ENCODE peak calls at places on chromosomes 13 and 19, in eight cellular contexts. One of them, this sample, is unnamed.

GRCh38 chr19:16249826-16250434 is 52.2 kb downstream of the AP1M1 start:
- DNase-seq in A549: no peak
- DNase-seq in H1: no peak
- DNase-seq in K562: no peak
- DNase-seq in endothelial cell of umbilical vein: no peak
- DNase-seq in HepG2: no peak
- DNase-seq in HCT116: no peak
- DNase-seq in GM12878: no peak
- DNase-seq in this sample: no peak

GRCh38 chr13:24148414-24149305 is 11.9 kb upstream of the SPATA13 start:
- DNase-seq in A549: peak
- DNase-seq in H1: no peak
- DNase-seq in K562: no peak
- DNase-seq in endothelial cell of umbilical vein: peak
- DNase-seq in HepG2: peak
- DNase-seq in HCT116: peak
- DNase-seq in GM12878: no peak
- DNase-seq in this sample: no peak

GRCh38 chr13:48038763-48039162 is 1.2 kb downstream of the NUDT15 start:
- DNase-seq in A549: no peak
- DNase-seq in H1: no peak
- DNase-seq in K562: no peak
- DNase-seq in endothelial cell of umbilical vein: no peak
- DNase-seq in HepG2: no peak
- DNase-seq in HCT116: no peak
- DNase-seq in GM12878: no peak
- DNase-seq in this sample: peak

GRCh38 chr13:102508411-102508810 is 88.4 kb upstream of the TPP2 start:
- DNase-seq in A549: no peak
- DNase-seq in H1: no peak
- DNase-seq in K562: no peak
- DNase-seq in endothelial cell of umbilical vein: no peak
- DNase-seq in HepG2: no peak
- DNase-seq in HCT116: no peak
- DNase-seq in GM12878: no peak
- DNase-seq in this sample: no peak

GRCh38 chr19:3954107-3954506 is 16.8 kb downstream of the DAPK3 start:
- DNase-seq in A549: no peak
- DNase-seq in H1: no peak
- DNase-seq in K562: no peak
- DNase-seq in endothelial cell of umbilical vein: no peak
- DNase-seq in HepG2: no peak
- DNase-seq in HCT116: no peak
- DNase-seq in GM12878: no peak
- DNase-seq in this sample: no peak

GRCh38 chr19:4844348-4845179 is 13.1 kb upstream of the TICAM1 start:
- DNase-seq in A549: peak
- DNase-seq in H1: no peak
- DNase-seq in K562: peak
- DNase-seq in endothelial cell of umbilical vein: no peak
- DNase-seq in HepG2: peak
- DNase-seq in HCT116: no peak
- DNase-seq in GM12878: no peak
- DNase-seq in this sample: no peak

GRCh38 chr13:34522818-34523217 is 419.3 kb upstream of the NBEA start:
- DNase-seq in A549: peak
- DNase-seq in H1: no peak
- DNase-seq in K562: no peak
- DNase-seq in endothelial cell of umbilical vein: no peak
- DNase-seq in HepG2: no peak
- DNase-seq in HCT116: no peak
- DNase-seq in GM12878: no peak
- DNase-seq in this sample: no peak

GRCh38 chr19:24060687-24061356 is 26.2 kb upstream of the ZNF254 start:
- DNase-seq in A549: no peak
- DNase-seq in H1: no peak
- DNase-seq in K562: no peak
- DNase-seq in endothelial cell of umbilical vein: no peak
- DNase-seq in HepG2: no peak
- DNase-seq in HCT116: peak
- DNase-seq in GM12878: no peak
- DNase-seq in this sample: no peak

GRCh38 chr13:42996584-42996983 is 4.5 kb upstream of the EPSTI1 start:
- DNase-seq in A549: peak
- DNase-seq in H1: no peak
- DNase-seq in K562: no peak
- DNase-seq in endothelial cell of umbilical vein: peak
- DNase-seq in HepG2: peak
- DNase-seq in HCT116: peak
- DNase-seq in GM12878: no peak
- DNase-seq in this sample: peak

GRCh38 chr13:99417821-99418662 is 83.2 kb upstream of the TM9SF2 start:
- DNase-seq in A549: no peak
- DNase-seq in H1: no peak
- DNase-seq in K562: no peak
- DNase-seq in endothelial cell of umbilical vein: no peak
- DNase-seq in HepG2: no peak
- DNase-seq in HCT116: no peak
- DNase-seq in GM12878: no peak
- DNase-seq in this sample: no peak

GRCh38 chr19:39438270-39438934 is 2.7 kb upstream of the RPS16 start:
- DNase-seq in A549: no peak
- DNase-seq in H1: no peak
- DNase-seq in K562: no peak
- DNase-seq in endothelial cell of umbilical vein: no peak
- DNase-seq in HepG2: peak
- DNase-seq in HCT116: no peak
- DNase-seq in GM12878: no peak
- DNase-seq in this sample: no peak

GRCh38 chr19:39433480-39434079 is 2.2 kb downstream of the RPS16 start:
- DNase-seq in A549: peak
- DNase-seq in H1: no peak
- DNase-seq in K562: no peak
- DNase-seq in endothelial cell of umbilical vein: no peak
- DNase-seq in HepG2: no peak
- DNase-seq in HCT116: no peak
- DNase-seq in GM12878: no peak
- DNase-seq in this sample: no peak

GRCh38 chr19:39436350-39436716 is 584 bp upstream of the RPS16 start:
- DNase-seq in A549: no peak
- DNase-seq in H1: no peak
- DNase-seq in K562: no peak
- DNase-seq in endothelial cell of umbilical vein: no peak
- DNase-seq in HepG2: no peak
- DNase-seq in HCT116: no peak
- DNase-seq in GM12878: no peak
- DNase-seq in this sample: no peak

GRCh38 chr19:39434123-39435076 is 1.3 kb downstream of the RPS16 start:
- DNase-seq in A549: peak
- DNase-seq in H1: no peak
- DNase-seq in K562: no peak
- DNase-seq in endothelial cell of umbilical vein: no peak
- DNase-seq in HepG2: no peak
- DNase-seq in HCT116: no peak
- DNase-seq in GM12878: no peak
- DNase-seq in this sample: no peak

GRCh38 chr19:39435499-39436349 is at the start of gene RPS16:
- DNase-seq in A549: peak
- DNase-seq in H1: peak
- DNase-seq in K562: peak
- DNase-seq in endothelial cell of umbilical vein: peak
- DNase-seq in HepG2: peak
- DNase-seq in HCT116: peak
- DNase-seq in GM12878: peak
- DNase-seq in this sample: peak
- TF ChIP-seq POLR2A in A549: peak
- TF ChIP-seq POLR2A in H1: peak
- TF ChIP-seq POLR2A in K562: peak
- TF ChIP-seq POLR2A in endothelial cell of umbilical vein: peak
- TF ChIP-seq POLR2A in HepG2: peak
- TF ChIP-seq POLR2A in HCT116: peak
- TF ChIP-seq POLR2A in GM12878: peak
- TF ChIP-seq POLR2A in this sample: peak

DNA sequence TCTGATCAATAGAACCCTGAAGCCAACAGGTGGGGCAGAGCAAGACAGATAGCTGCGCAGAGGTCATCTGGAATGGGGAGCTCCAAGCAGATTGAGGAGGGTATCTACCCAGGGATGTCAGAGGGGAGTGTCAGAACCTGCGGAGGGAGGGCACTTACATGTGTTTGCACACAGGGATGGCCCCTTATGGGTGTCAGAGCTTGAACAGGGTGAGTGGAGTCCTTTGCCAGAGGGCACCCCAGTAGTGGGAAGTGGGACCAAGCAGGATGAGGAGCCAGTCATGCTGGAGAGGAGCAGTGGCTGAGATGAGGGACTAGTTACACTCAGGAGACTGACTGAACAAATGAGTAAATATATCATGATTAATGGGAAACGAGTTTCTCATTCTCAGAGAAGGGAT is 17.0 kb upstream of the SIGLEC14 start:
- DNase-seq in A549: no peak
- DNase-seq in H1: no peak
- DNase-seq in K562: no peak
- DNase-seq in endothelial cell of umbilical vein: no peak
- DNase-seq in HepG2: no peak
- DNase-seq in HCT116: no peak
- DNase-seq in GM12878: no peak
- DNase-seq in this sample: no peak
- TF ChIP-seq CTCF in A549: no peak
- TF ChIP-seq CTCF in H1: no peak
- TF ChIP-seq CTCF in K562: no peak
- TF ChIP-seq CTCF in endothelial cell of umbilical vein: no peak
- TF ChIP-seq CTCF in HepG2: no peak
- TF ChIP-seq CTCF in HCT116: no peak
- TF ChIP-seq CTCF in GM12878: no peak
- TF ChIP-seq CTCF in this sample: no peak

GRCh38 chr19:18933297-18933696 is 7.7 kb downstream of the HOMER3 start:
- DNase-seq in A549: no peak
- DNase-seq in H1: no peak
- DNase-seq in K562: no peak
- DNase-seq in endothelial cell of umbilical vein: no peak
- DNase-seq in HepG2: no peak
- DNase-seq in HCT116: no peak
- DNase-seq in GM12878: no peak
- DNase-seq in this sample: no peak

GRCh38 chr19:18931316-18932162 is 9.5 kb downstream of the HOMER3 start:
- DNase-seq in A549: no peak
- DNase-seq in H1: no peak
- DNase-seq in K562: no peak
- DNase-seq in endothelial cell of umbilical vein: no peak
- DNase-seq in HepG2: no peak
- DNase-seq in HCT116: no peak
- DNase-seq in GM12878: no peak
- DNase-seq in this sample: no peak

GRCh38 chr19:18929311-18929710 is 9.8 kb downstream of the DDX49 start:
- DNase-seq in A549: no peak
- DNase-seq in H1: no peak
- DNase-seq in K562: no peak
- DNase-seq in endothelial cell of umbilical vein: no peak
- DNase-seq in HepG2: no peak
- DNase-seq in HCT116: no peak
- DNase-seq in GM12878: no peak
- DNase-seq in this sample: no peak

GRCh38 chr19:18928018-18928805 is 8.7 kb downstream of the DDX49 start:
- DNase-seq in A549: no peak
- DNase-seq in H1: no peak
- DNase-seq in K562: no peak
- DNase-seq in endothelial cell of umbilical vein: no peak
- DNase-seq in HepG2: no peak
- DNase-seq in HCT116: no peak
- DNase-seq in GM12878: no peak
- DNase-seq in this sample: no peak

GRCh38 chr19:18932216-18932841 is 8.7 kb downstream of the HOMER3 start:
- DNase-seq in A549: peak
- DNase-seq in H1: peak
- DNase-seq in K562: peak
- DNase-seq in endothelial cell of umbilical vein: peak
- DNase-seq in HepG2: no peak
- DNase-seq in HCT116: peak
- DNase-seq in GM12878: no peak
- DNase-seq in this sample: peak
- TF ChIP-seq MAX in A549: no peak
- TF ChIP-seq MAX in H1: no peak
- TF ChIP-seq MAX in K562: peak
- TF ChIP-seq MAX in endothelial cell of umbilical vein: no peak
- TF ChIP-seq MAX in HepG2: no peak
- TF ChIP-seq MAX in HCT116: no peak
- TF ChIP-seq MAX in GM12878: no peak
- TF ChIP-seq MAX in this sample: no peak

GRCh38 chr19:2744113-2744512 is 4.3 kb upstream of the SLC39A3 start:
- DNase-seq in A549: no peak
- DNase-seq in H1: no peak
- DNase-seq in K562: no peak
- DNase-seq in endothelial cell of umbilical vein: no peak
- DNase-seq in HepG2: no peak
- DNase-seq in HCT116: no peak
- DNase-seq in GM12878: no peak
- DNase-seq in this sample: no peak

GRCh38 chr19:2740314-2740656 is 468 bp upstream of the SLC39A3 start:
- DNase-seq in A549: no peak
- DNase-seq in H1: no peak
- DNase-seq in K562: no peak
- DNase-seq in endothelial cell of umbilical vein: no peak
- DNase-seq in HepG2: no peak
- DNase-seq in HCT116: no peak
- DNase-seq in GM12878: no peak
- DNase-seq in this sample: no peak

GRCh38 chr19:2743099-2743498 is 3.3 kb upstream of the SLC39A3 start:
- DNase-seq in A549: no peak
- DNase-seq in H1: no peak
- DNase-seq in K562: no peak
- DNase-seq in endothelial cell of umbilical vein: no peak
- DNase-seq in HepG2: no peak
- DNase-seq in HCT116: no peak
- DNase-seq in GM12878: no peak
- DNase-seq in this sample: no peak

GRCh38 chr19:2736550-2737190 is 3.1 kb downstream of the SLC39A3 start:
- DNase-seq in A549: no peak
- DNase-seq in H1: no peak
- DNase-seq in K562: no peak
- DNase-seq in endothelial cell of umbilical vein: no peak
- DNase-seq in HepG2: no peak
- DNase-seq in HCT116: no peak
- DNase-seq in GM12878: no peak
- DNase-seq in this sample: no peak

DNA sequence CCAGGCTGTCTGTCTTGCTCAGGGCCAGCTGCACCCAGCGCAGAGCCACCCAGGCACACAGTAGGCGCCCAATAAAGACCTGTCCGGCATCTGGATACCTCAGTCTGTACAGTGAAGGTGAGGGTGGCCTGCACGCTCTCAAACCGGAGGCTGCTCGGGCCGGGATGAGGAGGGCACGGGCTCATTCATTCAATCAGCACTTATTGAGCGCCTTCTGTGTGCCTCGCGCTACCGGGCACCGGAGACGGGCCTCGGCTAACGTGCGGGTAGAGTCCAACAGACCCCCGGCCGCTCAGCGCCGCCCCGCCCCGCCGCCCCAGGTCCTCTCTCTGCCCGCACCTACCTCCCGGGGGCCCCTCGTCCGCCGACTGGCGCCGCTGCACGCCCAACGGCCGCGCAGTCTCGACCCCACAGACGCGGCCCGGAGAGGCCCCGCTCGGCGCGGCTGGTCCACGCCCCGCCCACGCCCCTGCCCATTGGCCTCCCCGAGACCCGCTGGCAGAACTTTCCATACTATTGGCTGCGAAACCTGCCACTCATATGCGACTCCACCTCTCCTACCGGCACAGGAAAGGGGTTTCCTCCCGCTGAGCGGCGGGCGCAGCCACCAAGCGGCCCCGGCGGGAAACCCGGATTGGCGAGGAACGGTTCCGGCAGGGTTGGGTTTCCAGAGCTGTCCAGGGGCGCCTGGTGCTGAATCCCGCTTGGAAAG is at the start of gene SLC39A3:
- DNase-seq in A549: peak
- DNase-seq in H1: peak
- DNase-seq in K562: peak
- DNase-seq in endothelial cell of umbilical vein: peak
- DNase-seq in HepG2: peak
- DNase-seq in HCT116: peak
- DNase-seq in GM12878: peak
- DNase-seq in this sample: peak
- TF ChIP-seq POLR2A in A549: peak
- TF ChIP-seq POLR2A in H1: no peak
- TF ChIP-seq POLR2A in K562: no peak
- TF ChIP-seq POLR2A in endothelial cell of umbilical vein: no peak
- TF ChIP-seq POLR2A in HepG2: no peak
- TF ChIP-seq POLR2A in HCT116: no peak
- TF ChIP-seq POLR2A in GM12878: peak
- TF ChIP-seq POLR2A in this sample: peak